ENCODE peak calls at places on chromosomes 7 and 10, in six cellular contexts. G is SJSA1, S is heart left ventricle, R is body of pancreas, M is thoracic aorta, F is IMR-90. H is an unnamed sample.

GRCh38 chr10:13743101-13743693 is 156.4 kb downstream of the PRPF18 start:
- DNase-seq in G (no peak), F (peak; percentile 11), S (no peak), R (no peak), M (no peak), H (no peak)

GRCh38 chr7:30914611-30915601 is 3.3 kb downstream of the AQP1 start:
- DNase-seq in G (peak; percentile 62), S (peak; percentile 63), F (peak; percentile 33), M (peak; percentile 79), R (no peak), H (no peak)

GRCh38 chr10:32501906-32502305 is 56.0 kb downstream of the CCDC7 start:
- DNase-seq in F (no peak), G (no peak), R (no peak), S (no peak), M (no peak), H (no peak)

GRCh38 chr10:72201293-72201692 is 14.5 kb upstream of the ANAPC16 start:
- DNase-seq in M (no peak), S (no peak), R (no peak), F (no peak), G (no peak), H (no peak)

GRCh38 chr7:2156756-2157472 is 75.8 kb downstream of the MAD1L1 start:
- DNase-seq in G (no peak), F (no peak), R (no peak), S (peak; percentile 27), M (no peak), H (no peak)

GRCh38 chr7:51138121-51139085 is 178.2 kb downstream of the COBL start:
- DNase-seq in R (no peak), F (no peak), S (no peak), M (no peak), G (no peak), H (no peak)

GRCh38 chr10:96614515-96614914 is 27.7 kb upstream of the TM9SF3 start:
- DNase-seq in S (no peak), G (peak; percentile 90), R (no peak), M (no peak), F (peak; percentile 87), H (peak; percentile 69)

GRCh38 chr7:65975814-65976445 is 6.1 kb downstream of the GUSB start:
- DNase-seq in M (no peak), R (no peak), F (no peak), G (no peak), S (no peak), H (peak; percentile 22)

GRCh38 chr7:150856303-150857275 is 4.3 kb downstream of the AOC1 start:
- DNase-seq in M (no peak), F (no peak), S (no peak), G (peak; percentile 28), R (no peak), H (no peak)

GRCh38 chr10:62109532-62110293 is 158.9 kb downstream of the RTKN2 start:
- DNase-seq in S (no peak), F (no peak), G (no peak), R (no peak), M (no peak), H (no peak)

GRCh38 chr10:29730969-29731368 is 96.2 kb upstream of the SVIL start:
- DNase-seq in F (no peak), G (no peak), M (no peak), R (no peak), S (no peak), H (no peak)
- H3K27ac ChIP-seq in F (no peak overlapping the region), G (no peak overlapping the region), M (peak overlapping the region; percentile 36), R (no peak overlapping the region), S (no peak overlapping the region), H (no peak overlapping the region)

GRCh38 chr10:65719790-65720189 is 1206.0 kb upstream of the LRRTM3 start:
- DNase-seq in F (no peak), R (no peak), S (no peak), G (no peak), M (no peak), H (no peak)
- H3K4me1 ChIP-seq in F (no peaks in the 10 kb centered on the region), R (no peaks in the 10 kb centered on the region), S (no peaks in the 10 kb centered on the region), G (no peaks in the 10 kb centered on the region), M (no peaks in the 10 kb centered on the region), H (no peaks in the 10 kb centered on the region)

DNA sequence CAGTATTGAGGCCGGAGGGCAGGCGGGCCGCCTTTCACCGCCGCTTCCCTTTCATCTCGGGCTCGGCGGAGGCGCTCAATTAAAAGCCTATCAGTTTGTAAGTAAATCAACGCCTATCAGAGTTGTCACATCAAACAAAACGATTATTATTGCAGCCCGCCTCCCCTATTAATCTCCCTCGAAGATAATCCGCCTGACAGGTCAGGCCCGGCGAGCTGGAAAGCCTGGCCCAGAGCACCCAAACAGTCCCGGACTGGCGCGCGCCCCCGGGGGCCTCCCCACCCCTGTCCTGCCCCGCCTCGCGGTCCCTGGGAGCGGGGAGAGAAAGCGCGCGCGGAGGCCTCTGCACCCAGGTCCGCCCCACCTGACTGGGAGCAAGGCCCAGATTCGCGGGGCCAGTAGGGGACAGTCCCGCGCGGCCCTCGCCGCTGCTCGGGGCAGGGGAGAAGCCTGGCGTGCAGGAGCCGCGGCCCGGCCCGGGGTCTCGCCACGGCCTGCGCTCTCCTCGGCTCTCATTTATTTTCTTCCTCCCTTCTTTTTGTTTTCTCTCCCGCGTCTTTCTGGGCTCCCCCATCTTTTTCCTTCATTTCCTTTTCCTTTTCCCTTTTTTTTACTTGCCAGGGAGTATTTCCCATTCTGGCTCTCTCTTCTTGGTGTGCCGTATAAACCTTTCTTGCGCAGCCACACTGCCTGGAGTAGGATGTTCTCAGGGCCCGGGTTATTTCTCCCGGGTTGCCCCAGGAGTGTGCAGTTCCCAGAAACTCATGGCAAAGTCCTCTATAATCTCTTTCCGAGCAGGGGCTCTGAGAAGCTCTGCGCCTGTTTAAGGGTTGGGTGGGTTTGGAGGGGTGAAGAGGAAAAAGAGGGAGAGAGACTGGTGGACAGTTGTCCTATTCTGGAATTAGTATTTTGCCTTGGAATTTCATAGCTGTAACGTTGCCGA is 3.9 kb upstream of the ZNF503 start:
- DNase-seq in M (no peak), R (peak; percentile 77), G (no peak), F (no peak), S (no peak), H (no peak)
- H3K4me3 ChIP-seq in M (peak overlapping the region; percentile 84), R (no peak overlapping the region), G (no peak overlapping the region), F (no peak overlapping the region), S (peak overlapping the region; percentile 84), H (no peak overlapping the region)

GRCh38 chr7:136064098-136064497 is 86.9 kb upstream of the MTPN start:
- DNase-seq in R (no peak), G (no peak), M (no peak), F (no peak), S (no peak), H (no peak)

GRCh38 chr7:136064627-136065237 is 87.6 kb upstream of the MTPN start:
- DNase-seq in G (no peak), F (no peak), R (no peak), S (no peak), M (no peak), H (no peak)

GRCh38 chr7:136069840-136070529 is 92.8 kb upstream of the MTPN start:
- DNase-seq in G (no peak), F (no peak), S (no peak), M (no peak), R (no peak), H (no peak)

GRCh38 chr7:136066304-136067143 is 89.4 kb upstream of the MTPN start:
- DNase-seq in F (no peak), S (no peak), M (no peak), G (no peak), R (no peak), H (no peak)

DNA sequence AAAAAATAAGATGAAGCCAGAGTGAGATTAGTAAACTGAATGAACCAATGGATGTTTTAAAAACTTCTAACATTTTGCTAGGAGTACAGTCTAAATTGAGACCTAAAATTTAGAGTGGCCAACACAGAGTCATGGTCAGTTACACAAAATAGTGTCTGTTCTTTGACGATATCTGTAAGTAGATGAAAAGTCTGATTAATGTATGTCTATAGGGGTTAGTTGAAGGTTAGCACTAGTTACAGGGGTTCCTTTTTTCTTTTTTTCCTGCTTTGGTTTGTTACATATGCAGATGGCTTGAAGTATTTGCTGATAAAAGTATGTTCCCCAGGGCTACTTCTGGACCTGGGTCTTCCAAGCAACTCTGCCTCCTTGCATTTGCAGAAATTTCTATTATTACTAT is 90.1 kb upstream of the MTPN start:
- DNase-seq in R (no peak), F (no peak), G (no peak), M (no peak), S (no peak), H (no peak)
- H3K27ac ChIP-seq in R (no peak overlapping the region), F (no peak overlapping the region), G (no peak overlapping the region), M (no peak overlapping the region), S (no peak overlapping the region), H (no peak overlapping the region)

DNA sequence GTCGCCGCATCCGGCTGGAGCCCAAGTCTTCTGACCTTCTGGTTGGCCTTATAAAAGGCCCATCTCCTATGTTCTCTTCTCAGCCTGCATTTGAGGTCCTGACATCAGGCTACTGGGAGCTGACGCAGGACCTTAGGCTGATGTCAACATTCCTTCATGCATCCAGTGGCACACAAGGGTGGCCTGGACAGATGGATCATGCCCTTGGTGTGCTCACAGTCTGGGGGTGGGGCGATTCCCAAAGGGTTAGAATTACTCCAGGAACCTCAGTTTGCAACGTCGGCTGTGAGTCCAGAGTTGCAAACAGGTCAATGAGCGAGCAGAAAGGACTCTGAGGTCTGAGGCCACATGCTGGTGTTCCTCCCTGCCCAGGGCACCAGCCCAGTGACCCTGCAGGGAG is 8.2 kb upstream of the CLIP2 start:
- DNase-seq in G (no peak), M (no peak), R (no peak), S (no peak), F (peak; percentile 44), H (no peak)
- H3K4me1 ChIP-seq in G (peaks cover 28% of the 10 kb centered on the region), M (peaks cover 6% of the 10 kb centered on the region), R (peaks cover 25% of the 10 kb centered on the region), S (no peaks in the 10 kb centered on the region), F (peaks cover 14% of the 10 kb centered on the region), H (peaks cover 11% of the 10 kb centered on the region)

GRCh38 chr7:126698446-126698845 is 554.3 kb downstream of the GRM8 start:
- DNase-seq in M (no peak), F (no peak), G (no peak), S (no peak), R (no peak), H (no peak)

GRCh38 chr7:126699707-126700106 is 553.0 kb downstream of the GRM8 start:
- DNase-seq in F (no peak), S (no peak), R (no peak), G (no peak), M (no peak), H (no peak)

GRCh38 chr7:126702242-126703016 is 550.3 kb downstream of the GRM8 start:
- DNase-seq in R (no peak), F (no peak), G (no peak), M (no peak), S (no peak), H (no peak)

GRCh38 chr7:126698909-126699308 is 553.8 kb downstream of the GRM8 start:
- DNase-seq in F (no peak), M (no peak), R (no peak), G (no peak), S (no peak), H (no peak)

GRCh38 chr7:126700807-126701604 is 551.7 kb downstream of the GRM8 start:
- DNase-seq in R (no peak), S (no peak), G (peak; percentile 92), F (peak; percentile 78), M (no peak), H (peak; percentile 95)
- H3K4me3 ChIP-seq in R (no peak overlapping the region), S (no peak overlapping the region), G (no peak overlapping the region), F (no peak overlapping the region), M (no peak overlapping the region), H (no peak overlapping the region)

H was measured in RWPE2.